ENCODE peak calls at places on chromosomes 11 and 22, in six cellular contexts. One of them, this sample, is unnamed.

GRCh38 chr11:102850973-102851745 is 7.8 kb upstream of the MMP3 start:
- DNase-seq in cardiac muscle cell: peak; percentile 16
- DNase-seq in lower lobe of right lung: no peak
- DNase-seq in tibial nerve: no peak
- DNase-seq in aorta: no peak
- DNase-seq in K562: no peak
- DNase-seq in this sample: no peak

GRCh38 chr11:66278396-66279091 is 569 bp downstream of the CNIH2 start:
- DNase-seq in K562: peak; percentile 69
- DNase-seq in tibial nerve: no peak
- DNase-seq in cardiac muscle cell: peak; percentile 30
- DNase-seq in aorta: no peak
- DNase-seq in lower lobe of right lung: no peak
- DNase-seq in this sample: no peak

GRCh38 chr11:70440206-70440605 is 41.9 kb downstream of the CTTN start:
- DNase-seq in lower lobe of right lung: no peak
- DNase-seq in aorta: no peak
- DNase-seq in tibial nerve: no peak
- DNase-seq in K562: no peak
- DNase-seq in cardiac muscle cell: no peak
- DNase-seq in this sample: peak; percentile 61

GRCh38 chr11:78922886-78923625 is 348.4 kb upstream of the NARS2 start:
- DNase-seq in lower lobe of right lung: no peak
- DNase-seq in aorta: no peak
- DNase-seq in cardiac muscle cell: no peak
- DNase-seq in K562: no peak
- DNase-seq in tibial nerve: no peak
- DNase-seq in this sample: no peak

GRCh38 chr11:132099692-132100091 is 729.3 kb downstream of the NTM start:
- DNase-seq in K562: peak; percentile 1
- DNase-seq in cardiac muscle cell: peak; percentile 4
- DNase-seq in lower lobe of right lung: peak; percentile 55
- DNase-seq in aorta: peak; percentile 56
- DNase-seq in tibial nerve: peak; percentile 17
- DNase-seq in this sample: peak; percentile 19

GRCh38 chr11:18836415-18836814 is 44.8 kb upstream of the PTPN5 start:
- DNase-seq in aorta: no peak
- DNase-seq in cardiac muscle cell: no peak
- DNase-seq in lower lobe of right lung: no peak
- DNase-seq in tibial nerve: no peak
- DNase-seq in K562: no peak
- DNase-seq in this sample: no peak

GRCh38 chr22:49301398-49302149 is 526.1 kb downstream of the BRD1 start:
- DNase-seq in cardiac muscle cell: no peak
- DNase-seq in aorta: no peak
- DNase-seq in K562: no peak
- DNase-seq in tibial nerve: no peak
- DNase-seq in lower lobe of right lung: no peak
- DNase-seq in this sample: no peak

GRCh38 chr11:92130432-92130831 is 94.2 kb upstream of the FAT3 start:
- DNase-seq in K562: no peak
- DNase-seq in aorta: no peak
- DNase-seq in cardiac muscle cell: peak; percentile 57
- DNase-seq in tibial nerve: no peak
- DNase-seq in lower lobe of right lung: no peak
- DNase-seq in this sample: no peak

GRCh38 chr11:78853521-78853920 is 278.9 kb upstream of the NARS2 start:
- DNase-seq in K562: no peak
- DNase-seq in aorta: no peak
- DNase-seq in cardiac muscle cell: no peak
- DNase-seq in lower lobe of right lung: no peak
- DNase-seq in tibial nerve: no peak
- DNase-seq in this sample: no peak

GRCh38 chr22:30309981-30310672 is 16.6 kb downstream of the TBC1D10A start:
- DNase-seq in aorta: peak; percentile 49
- DNase-seq in tibial nerve: peak; percentile 67
- DNase-seq in cardiac muscle cell: peak; percentile 63
- DNase-seq in K562: no peak
- DNase-seq in lower lobe of right lung: peak; percentile 71
- DNase-seq in this sample: no peak

GRCh38 chr22:19040581-19041402 is 81.4 kb downstream of the DGCR2 start:
- DNase-seq in lower lobe of right lung: peak; percentile 40
- DNase-seq in tibial nerve: no peak
- DNase-seq in K562: no peak
- DNase-seq in cardiac muscle cell: no peak
- DNase-seq in aorta: peak; percentile 42
- DNase-seq in this sample: no peak

GRCh38 chr11:87035976-87036583 is 1.7 kb upstream of the TMEM135 start:
- DNase-seq in lower lobe of right lung: no peak
- DNase-seq in cardiac muscle cell: no peak
- DNase-seq in K562: peak; percentile 83
- DNase-seq in tibial nerve: no peak
- DNase-seq in aorta: no peak
- DNase-seq in this sample: peak; percentile 13

GRCh38 chr22:50277761-50278160 is 7.6 kb upstream of the MAPK11 start:
- DNase-seq in cardiac muscle cell: no peak
- DNase-seq in aorta: no peak
- DNase-seq in lower lobe of right lung: no peak
- DNase-seq in K562: no peak
- DNase-seq in tibial nerve: no peak
- DNase-seq in this sample: no peak

GRCh38 chr22:50085211-50085999 is at the start of gene MLC1:
- DNase-seq in aorta: no peak
- DNase-seq in lower lobe of right lung: no peak
- DNase-seq in tibial nerve: no peak
- DNase-seq in cardiac muscle cell: peak; percentile 72
- DNase-seq in K562: peak; percentile 49
- DNase-seq in this sample: no peak

GRCh38 chr11:20211691-20212090 is 51.4 kb upstream of the DBX1 start:
- DNase-seq in cardiac muscle cell: no peak
- DNase-seq in K562: no peak
- DNase-seq in tibial nerve: no peak
- DNase-seq in lower lobe of right lung: no peak
- DNase-seq in aorta: no peak
- DNase-seq in this sample: no peak

GRCh38 chr22:47297261-47298016 is 535.0 kb downstream of the TBC1D22A start:
- DNase-seq in aorta: no peak
- DNase-seq in tibial nerve: no peak
- DNase-seq in lower lobe of right lung: no peak
- DNase-seq in K562: no peak
- DNase-seq in cardiac muscle cell: no peak
- DNase-seq in this sample: no peak

GRCh38 chr11:46348986-46349401 is 1.7 kb downstream of the DGKZ start:
- DNase-seq in K562: no peak
- DNase-seq in lower lobe of right lung: no peak
- DNase-seq in aorta: no peak
- DNase-seq in cardiac muscle cell: no peak
- DNase-seq in tibial nerve: no peak
- DNase-seq in this sample: no peak

GRCh38 chr22:44807915-44808690 is 55.7 kb downstream of the ARHGAP8 start:
- DNase-seq in K562: peak; percentile 41
- DNase-seq in tibial nerve: no peak
- DNase-seq in aorta: no peak
- DNase-seq in cardiac muscle cell: no peak
- DNase-seq in lower lobe of right lung: no peak
- DNase-seq in this sample: peak; percentile 61

DNA sequence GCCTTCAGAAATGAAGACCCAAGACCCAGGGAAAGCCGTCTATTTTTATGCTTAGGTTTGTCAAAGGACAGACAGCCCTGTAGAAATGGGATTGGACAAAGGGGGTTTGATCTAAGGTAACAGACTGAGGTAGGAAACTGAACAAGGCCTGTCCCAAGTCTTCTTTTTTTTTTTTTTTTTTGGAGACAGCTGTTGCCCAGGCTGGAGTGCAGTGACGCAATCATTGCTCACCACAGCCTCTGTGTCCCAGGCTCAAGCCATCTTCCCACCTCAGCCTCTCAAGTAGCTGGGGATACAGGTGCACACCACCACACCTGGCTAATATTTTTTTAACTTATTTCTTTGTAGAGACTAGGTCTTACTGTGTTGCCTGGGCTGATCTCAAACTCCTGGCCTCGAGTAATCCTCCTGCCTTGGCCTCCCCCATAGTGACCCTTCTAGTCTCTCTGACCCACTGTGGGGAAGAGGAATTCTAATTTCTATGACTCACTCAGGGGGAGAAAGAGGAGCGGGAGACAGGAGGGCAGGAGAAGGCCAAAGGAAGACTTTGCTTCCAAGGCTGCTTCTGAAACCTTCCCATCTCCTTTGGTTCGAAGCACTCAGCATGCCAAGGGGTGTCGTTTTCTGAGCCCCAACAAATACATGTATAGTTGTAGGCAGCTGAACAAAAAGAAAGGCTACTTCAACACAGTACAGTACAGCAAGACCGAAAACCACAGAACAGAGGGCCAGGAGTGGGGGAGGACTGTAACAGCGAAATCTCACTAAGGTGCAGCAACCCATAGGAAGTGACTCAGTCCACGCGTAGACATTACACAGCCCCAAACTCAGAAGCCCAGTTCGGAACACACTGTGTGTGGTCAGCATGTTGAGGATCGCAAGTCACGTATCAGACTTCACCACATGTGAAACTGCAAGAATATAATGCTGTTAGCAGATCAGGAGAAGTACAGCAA is 872 bp downstream of the TMA7B start:
- DNase-seq in lower lobe of right lung: no peak
- DNase-seq in aorta: no peak
- DNase-seq in cardiac muscle cell: peak; percentile 98
- DNase-seq in tibial nerve: no peak
- DNase-seq in K562: peak; percentile 89
- DNase-seq in this sample: no peak
- H3K4me3 ChIP-seq in lower lobe of right lung: no peak overlapping the region
- H3K4me3 ChIP-seq in aorta: no peak overlapping the region
- H3K4me3 ChIP-seq in cardiac muscle cell: no peak overlapping the region
- H3K4me3 ChIP-seq in tibial nerve: no peak overlapping the region
- H3K4me3 ChIP-seq in K562: no peak overlapping the region
- H3K4me3 ChIP-seq in this sample: no peak overlapping the region

GRCh38 chr11:26569646-26570045 is 2.4 kb downstream of the MUC15 start:
- DNase-seq in tibial nerve: no peak
- DNase-seq in lower lobe of right lung: no peak
- DNase-seq in K562: no peak
- DNase-seq in cardiac muscle cell: no peak
- DNase-seq in aorta: no peak
- DNase-seq in this sample: no peak

GRCh38 chr11:26573896-26574295 is 1.8 kb upstream of the MUC15 start:
- DNase-seq in K562: no peak
- DNase-seq in aorta: no peak
- DNase-seq in cardiac muscle cell: no peak
- DNase-seq in lower lobe of right lung: no peak
- DNase-seq in tibial nerve: no peak
- DNase-seq in this sample: no peak

GRCh38 chr11:26575946-26576345 is 3.9 kb upstream of the MUC15 start:
- DNase-seq in lower lobe of right lung: no peak
- DNase-seq in aorta: no peak
- DNase-seq in cardiac muscle cell: peak; percentile 48
- DNase-seq in tibial nerve: no peak
- DNase-seq in K562: no peak
- DNase-seq in this sample: no peak

GRCh38 chr11:26571861-26572654 is at the start of gene MUC15:
- DNase-seq in tibial nerve: no peak
- DNase-seq in aorta: no peak
- DNase-seq in lower lobe of right lung: peak; percentile 53
- DNase-seq in K562: no peak
- DNase-seq in cardiac muscle cell: no peak
- DNase-seq in this sample: no peak

DNA sequence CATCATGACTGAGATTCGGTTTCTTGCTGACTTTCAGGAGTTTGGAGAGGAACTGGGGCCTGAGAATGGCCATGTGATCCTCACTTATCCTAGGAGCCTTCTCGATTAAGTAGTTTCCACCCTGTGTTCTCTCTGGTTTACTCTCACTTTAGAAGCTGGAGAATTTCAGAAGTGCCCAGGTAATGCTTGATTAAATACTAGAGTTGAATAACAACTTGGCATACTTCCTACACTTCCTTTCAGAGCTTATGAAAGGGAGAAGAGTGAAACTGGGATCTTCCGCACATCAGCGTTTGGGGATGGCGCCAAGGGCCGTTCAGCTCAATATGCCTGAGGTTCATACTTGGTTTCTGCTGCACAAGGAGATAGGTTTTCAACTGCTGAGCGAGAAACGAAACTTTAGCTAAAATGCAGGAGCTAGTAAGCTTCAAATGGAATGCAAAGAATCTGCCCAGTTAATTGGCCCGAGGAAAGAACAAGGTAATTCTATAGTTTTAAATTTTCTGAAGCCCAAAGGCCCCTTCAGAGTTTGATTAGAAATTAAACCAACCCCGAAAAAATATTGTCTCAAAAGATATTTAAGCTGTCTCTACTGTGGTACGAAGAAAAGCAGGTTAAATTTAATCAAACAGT is 823 bp upstream of the MUC15 start:
- DNase-seq in cardiac muscle cell: no peak
- DNase-seq in tibial nerve: no peak
- DNase-seq in aorta: no peak
- DNase-seq in K562: no peak
- DNase-seq in lower lobe of right lung: peak; percentile 51
- DNase-seq in this sample: no peak
- H3K4me3 ChIP-seq in cardiac muscle cell: no peak overlapping the region
- H3K4me3 ChIP-seq in tibial nerve: no peak overlapping the region
- H3K4me3 ChIP-seq in aorta: no peak overlapping the region
- H3K4me3 ChIP-seq in K562: no peak overlapping the region
- H3K4me3 ChIP-seq in lower lobe of right lung: peak overlapping the region; percentile 12
- H3K4me3 ChIP-seq in this sample: no peak overlapping the region

GRCh38 chr22:29144786-29145160 is 60.9 kb upstream of the EMID1 start:
- DNase-seq in tibial nerve: no peak
- DNase-seq in lower lobe of right lung: no peak
- DNase-seq in K562: no peak
- DNase-seq in aorta: no peak
- DNase-seq in cardiac muscle cell: no peak
- DNase-seq in this sample: no peak
- H3K4me3 ChIP-seq in tibial nerve: no peak overlapping the region
- H3K4me3 ChIP-seq in lower lobe of right lung: no peak overlapping the region
- H3K4me3 ChIP-seq in K562: no peak overlapping the region
- H3K4me3 ChIP-seq in aorta: no peak overlapping the region
- H3K4me3 ChIP-seq in cardiac muscle cell: no peak overlapping the region
- H3K4me3 ChIP-seq in this sample: no peak overlapping the region

DNA sequence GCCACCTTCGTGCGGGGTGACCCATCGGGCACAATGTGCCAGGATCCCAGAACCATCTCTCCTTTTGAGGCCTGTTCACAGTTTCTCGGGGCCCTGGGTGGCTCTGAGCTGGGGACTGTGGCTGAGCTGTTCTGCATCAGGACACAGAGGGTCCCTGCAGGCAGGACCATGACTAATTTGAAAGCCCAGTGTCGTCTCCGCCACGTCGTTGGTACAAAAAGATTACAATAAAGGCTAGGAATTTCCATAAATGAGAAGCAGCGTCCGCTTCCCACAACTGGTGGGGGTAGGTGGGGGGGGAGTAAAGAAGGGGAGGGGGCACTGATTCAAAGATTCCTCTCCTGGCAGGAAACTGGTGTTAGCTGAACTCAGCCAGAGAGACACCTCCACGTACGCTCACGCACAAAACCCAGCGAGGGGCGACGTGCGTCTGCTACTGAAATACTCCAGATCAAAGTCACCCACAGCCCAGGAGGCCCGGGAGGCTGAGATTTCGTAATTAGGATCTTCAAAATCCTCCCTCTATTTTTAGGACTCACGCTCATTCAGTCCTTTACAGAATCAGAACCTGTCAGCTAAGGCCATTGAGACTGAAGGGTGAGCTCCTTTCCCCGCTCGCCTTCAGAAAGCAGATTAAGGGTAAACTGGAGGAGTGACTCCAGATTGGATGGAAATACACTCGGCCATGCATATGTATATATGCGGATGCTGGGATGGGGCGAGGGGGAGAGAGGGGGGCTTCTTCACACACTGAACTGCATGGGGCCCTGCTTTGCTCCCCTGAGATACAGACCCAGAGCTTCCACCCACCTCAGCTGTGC is 10.9 kb downstream of the MN1 start:
- DNase-seq in K562: no peak
- DNase-seq in cardiac muscle cell: no peak
- DNase-seq in aorta: no peak
- DNase-seq in tibial nerve: no peak
- DNase-seq in lower lobe of right lung: no peak
- DNase-seq in this sample: peak; percentile 33
- H3K4me3 ChIP-seq in K562: no peak overlapping the region
- H3K4me3 ChIP-seq in cardiac muscle cell: peak overlapping the region; percentile 9
- H3K4me3 ChIP-seq in aorta: no peak overlapping the region
- H3K4me3 ChIP-seq in tibial nerve: no peak overlapping the region
- H3K4me3 ChIP-seq in lower lobe of right lung: no peak overlapping the region
- H3K4me3 ChIP-seq in this sample: peak overlapping the region; percentile 55